ENCODE peak calls at places on chromosomes 7 and 10, in five cellular contexts. C is NCI-H1694 treated with DMSO at 0.1 percent for 48 hours; F is activated T-cell treated with anti-CD3 and anti-CD28 coated beads, Interleukin-2, amount 50 U/mL, for 72 hours; Q is stimulated activated CD8-positive, alpha-beta memory T cell treated with anti-CD3 and anti-CD28 coated beads, Interleukin-2, amount 100 ng/mL, for 48 hours; Y is adipocyte. E is an unnamed sample.

GRCh38 chr10:133017203-133017601 is 70.5 kb upstream of the ADGRA1 start:
- DNase-seq in Y (no peak), C (no peak), Q (no peak), F (no peak), E (no peak)

GRCh38 chr7:7183061-7183832 is 903 bp downstream of the C1GALT1 start:
- DNase-seq in C (peak; percentile 19), F (peak; percentile 67), Q (peak; percentile 38), Y (peak; percentile 68), E (no peak)

GRCh38 chr10:129914960-129915359 is 49.1 kb downstream of the EBF3 start:
- DNase-seq in C (no peak), Q (no peak), F (no peak), Y (no peak), E (no peak)

GRCh38 chr7:21028186-21028989 is 241.7 kb upstream of the SP8 start:
- DNase-seq in C (no peak), Y (peak; percentile 3), Q (no peak), F (no peak), E (no peak)

GRCh38 chr7:91519241-91520200 is 255.3 kb downstream of the FZD1 start:
- DNase-seq in F (no peak), Q (no peak), C (no peak), Y (peak; percentile 18), E (no peak)

GRCh38 chr7:149824748-149825566 is 13.2 kb upstream of the ZNF862 start:
- DNase-seq in Q (no peak), F (no peak), C (no peak), Y (no peak), E (no peak)

GRCh38 chr7:7568553-7568952 is 1.9 kb downstream of the MIOS start:
- DNase-seq in C (no peak), F (no peak), Y (no peak), Q (no peak), E (no peak)

GRCh38 chr10:47034511-47035051 is 123.4 kb downstream of the PTPN20 start:
- DNase-seq in Y (no peak), C (no peak), F (no peak), Q (no peak), E (no peak)

GRCh38 chr7:82323806-82324205 is 119.8 kb downstream of the CACNA2D1 start:
- DNase-seq in F (no peak), Q (no peak), Y (no peak), C (no peak), E (no peak)

GRCh38 chr7:156560075-156560474 is 80.5 kb upstream of the RNF32 start:
- DNase-seq in Q (no peak), F (no peak), C (no peak), Y (no peak), E (no peak)

GRCh38 chr7:147540743-147541142 is 1049.8 kb upstream of the C7orf33 start:
- DNase-seq in C (no peak), Y (no peak), Q (no peak), F (no peak), E (no peak)

GRCh38 chr10:18211862-18212261 is 71.6 kb downstream of the CACNB2 start:
- DNase-seq in F (no peak), C (no peak), Q (no peak), Y (no peak), E (no peak)

GRCh38 chr10:86102446-86102845 is 264.1 kb downstream of the GRID1 start:
- DNase-seq in C (no peak), F (no peak), Q (no peak), Y (no peak), E (no peak)

GRCh38 chr7:106947244-106947728 is 82.2 kb downstream of the PIK3CG start:
- DNase-seq in F (peak; percentile 40), Q (no peak), Y (peak; percentile 86), C (peak; percentile 58), E (peak; percentile 5)

GRCh38 chr10:27242951-27243551 is 2.5 kb upstream of the ACBD5 start:
- DNase-seq in F (peak; percentile 61), C (peak; percentile 72), Q (peak; percentile 15), Y (peak; percentile 66), E (peak; percentile 55)

GRCh38 chr7:157525501-157525915 is 188.7 kb downstream of the DNAJB6 start:
- DNase-seq in Q (no peak), Y (no peak), C (no peak), F (no peak), E (no peak)

GRCh38 chr7:120165231-120165630 is 107.7 kb upstream of the KCND2 start:
- DNase-seq in Q (no peak), F (no peak), C (no peak), Y (no peak), E (no peak)

GRCh38 chr10:119643306-119644214 is 7.6 kb upstream of the BAG3 start:
- DNase-seq in Q (no peak), Y (no peak), F (no peak), C (no peak), E (no peak)

GRCh38 chr7:22574756-22575517 is 74.9 kb upstream of the STEAP1B start:
- DNase-seq in Y (no peak), F (no peak), C (no peak), Q (no peak), E (no peak)

GRCh38 chr7:121810831-121811494 is 62.0 kb upstream of the PTPRZ1 start:
- DNase-seq in Y (no peak), Q (no peak), C (no peak), F (no peak), E (no peak)

GRCh38 chr10:93461807-93462178 is 20.3 kb downstream of the MYOF start:
- DNase-seq in Y (peak; percentile 52), C (no peak), Q (no peak), F (no peak), E (no peak)

GRCh38 chr10:91799580-91799975 is 1.4 kb downstream of the TNKS2 start:
- DNase-seq in F (peak; percentile 5), Q (no peak), C (no peak), Y (peak; percentile 51), E (no peak)

GRCh38 chr10:98423691-98424120 is 8.7 kb upstream of the PYROXD2 start:
- DNase-seq in F (no peak), Y (no peak), C (no peak), Q (no peak), E (no peak)

GRCh38 chr7:4744391-4745264 is 30.8 kb upstream of the AP5Z1 start:
- DNase-seq in C (peak; percentile 90), Y (peak; percentile 99), Q (peak; percentile 65), F (peak; percentile 77), E (peak; percentile 61)

GRCh38 chr10:132539431-132539839 is 1.8 kb downstream of the INPP5A start:
- DNase-seq in Y (peak; percentile 56), C (no peak), Q (no peak), F (peak; percentile 51), E (peak; percentile 31)

GRCh38 chr7:30927040-30927439 is 15.4 kb downstream of the AQP1 start:
- DNase-seq in F (no peak), C (no peak), Y (no peak), Q (no peak), E (peak; percentile 2)

GRCh38 chr10:72254891-72255568 is 18.7 kb upstream of the DDIT4 start:
- DNase-seq in F (peak; percentile 63), Q (no peak), C (peak; percentile 27), Y (peak; percentile 87), E (peak; percentile 63)

GRCh38 chr7:80386686-80387085 is 125.2 kb downstream of the GNAT3 start:
- DNase-seq in Q (no peak), Y (no peak), C (no peak), F (no peak), E (no peak)

GRCh38 chr10:86648706-86649426 is 5.5 kb upstream of the OPN4 start:
- DNase-seq in Y (peak; percentile 91), C (no peak), Q (no peak), F (no peak), E (no peak)

GRCh38 chr7:5384618-5385017 is 39.0 kb downstream of the TNRC18 start:
- DNase-seq in Y (no peak), Q (no peak), C (no peak), F (no peak), E (no peak)

GRCh38 chr10:91683976-91684375 is 51.1 kb upstream of the PPP1R3C start:
- DNase-seq in C (no peak), Q (no peak), F (no peak), Y (peak; percentile 60), E (no peak)

GRCh38 chr7:77696643-77697534 is 630 bp downstream of the RSBN1L start:
- DNase-seq in F (peak; percentile 72), C (peak; percentile 68), Q (peak; percentile 39), Y (peak; percentile 79), E (peak; percentile 70)

GRCh38 chr10:46557319-46558140 is 1.1 kb upstream of the GPRIN2 start:
- DNase-seq in C (no peak), Y (no peak), Q (no peak), F (no peak), E (peak; percentile 15)

GRCh38 chr10:31100662-31101061 is 69.0 kb upstream of the ZNF438 start:
- DNase-seq in Q (no peak), Y (no peak), F (no peak), C (no peak), E (no peak)

GRCh38 chr10:60920479-60920878 is 23.5 kb downstream of the RHOBTB1 start:
- DNase-seq in Q (no peak), F (no peak), Y (no peak), C (no peak), E (no peak)

GRCh38 chr7:386385-386784 is 96.4 kb downstream of the FOXL3 start:
- DNase-seq in C (no peak), Q (no peak), Y (no peak), F (no peak), E (no peak)